ENCODE peak calls at places on chromosomes 6 and 20, in six cellular contexts. One of them, this sample, is unnamed.

GRCh38 chr6:65776332-65776731 is 69.3 kb upstream of the EYS start:
- DNase-seq in activated CD8-positive, alpha-beta memory T cell treated with anti-CD3 and anti-CD28 coated beads for 24 hours: no peak
- DNase-seq in Kasumi-1: no peak
- DNase-seq in head of caudate nucleus: no peak
- DNase-seq in AG04450: no peak
- DNase-seq in KBM-7: no peak
- DNase-seq in this sample: no peak

GRCh38 chr6:27517928-27518787 is 45.3 kb upstream of the ZNF184 start:
- DNase-seq in activated CD8-positive, alpha-beta memory T cell treated with anti-CD3 and anti-CD28 coated beads for 24 hours: no peak
- DNase-seq in Kasumi-1: peak; percentile 61
- DNase-seq in head of caudate nucleus: no peak
- DNase-seq in AG04450: no peak
- DNase-seq in KBM-7: no peak
- DNase-seq in this sample: no peak

GRCh38 chr6:158703840-158704822 is 54.3 kb downstream of the SYTL3 start:
- DNase-seq in activated CD8-positive, alpha-beta memory T cell treated with anti-CD3 and anti-CD28 coated beads for 24 hours: peak; percentile 94
- DNase-seq in Kasumi-1: peak; percentile 61
- DNase-seq in head of caudate nucleus: peak; percentile 89
- DNase-seq in AG04450: no peak
- DNase-seq in KBM-7: peak; percentile 87
- DNase-seq in this sample: peak; percentile 65

GRCh38 chr6:36312854-36313627 is 23.6 kb downstream of the BNIP5 start:
- DNase-seq in activated CD8-positive, alpha-beta memory T cell treated with anti-CD3 and anti-CD28 coated beads for 24 hours: no peak
- DNase-seq in Kasumi-1: peak; percentile 69
- DNase-seq in head of caudate nucleus: no peak
- DNase-seq in AG04450: no peak
- DNase-seq in KBM-7: peak; percentile 59
- DNase-seq in this sample: no peak

GRCh38 chr6:136566851-136567250 is 16.6 kb upstream of the MAP7 start:
- DNase-seq in activated CD8-positive, alpha-beta memory T cell treated with anti-CD3 and anti-CD28 coated beads for 24 hours: no peak
- DNase-seq in Kasumi-1: peak; percentile 43
- DNase-seq in head of caudate nucleus: no peak
- DNase-seq in AG04450: no peak
- DNase-seq in KBM-7: peak; percentile 84
- DNase-seq in this sample: no peak

GRCh38 chr20:35644806-35645205 is 19.9 kb downstream of the CPNE1 start:
- DNase-seq in activated CD8-positive, alpha-beta memory T cell treated with anti-CD3 and anti-CD28 coated beads for 24 hours: no peak
- DNase-seq in Kasumi-1: no peak
- DNase-seq in head of caudate nucleus: no peak
- DNase-seq in AG04450: no peak
- DNase-seq in KBM-7: no peak
- DNase-seq in this sample: no peak

GRCh38 chr20:50713677-50714101 is 17.7 kb upstream of the PARD6B start:
- DNase-seq in activated CD8-positive, alpha-beta memory T cell treated with anti-CD3 and anti-CD28 coated beads for 24 hours: no peak
- DNase-seq in Kasumi-1: no peak
- DNase-seq in head of caudate nucleus: peak; percentile 36
- DNase-seq in AG04450: no peak
- DNase-seq in KBM-7: peak; percentile 15
- DNase-seq in this sample: no peak

GRCh38 chr6:15132854-15133670 is 112.8 kb upstream of the JARID2 start:
- DNase-seq in activated CD8-positive, alpha-beta memory T cell treated with anti-CD3 and anti-CD28 coated beads for 24 hours: no peak
- DNase-seq in Kasumi-1: no peak
- DNase-seq in head of caudate nucleus: no peak
- DNase-seq in AG04450: peak; percentile 27
- DNase-seq in KBM-7: no peak
- DNase-seq in this sample: no peak

GRCh38 chr6:142380626-142381025 is 78.8 kb downstream of the ADGRG6 start:
- DNase-seq in activated CD8-positive, alpha-beta memory T cell treated with anti-CD3 and anti-CD28 coated beads for 24 hours: no peak
- DNase-seq in Kasumi-1: peak; percentile 5
- DNase-seq in head of caudate nucleus: no peak
- DNase-seq in AG04450: no peak
- DNase-seq in KBM-7: no peak
- DNase-seq in this sample: no peak

GRCh38 chr20:43838703-43839060 is 76.0 kb upstream of the TOX2 start:
- DNase-seq in activated CD8-positive, alpha-beta memory T cell treated with anti-CD3 and anti-CD28 coated beads for 24 hours: no peak
- DNase-seq in Kasumi-1: no peak
- DNase-seq in head of caudate nucleus: no peak
- DNase-seq in AG04450: no peak
- DNase-seq in KBM-7: no peak
- DNase-seq in this sample: no peak

GRCh38 chr6:166251196-166251595 is 57.0 kb downstream of the PRR18 start:
- DNase-seq in activated CD8-positive, alpha-beta memory T cell treated with anti-CD3 and anti-CD28 coated beads for 24 hours: no peak
- DNase-seq in Kasumi-1: no peak
- DNase-seq in head of caudate nucleus: no peak
- DNase-seq in AG04450: no peak
- DNase-seq in KBM-7: peak; percentile 29
- DNase-seq in this sample: no peak

GRCh38 chr6:127249619-127250018 is 17.0 kb upstream of the RNF146 start:
- DNase-seq in activated CD8-positive, alpha-beta memory T cell treated with anti-CD3 and anti-CD28 coated beads for 24 hours: no peak
- DNase-seq in Kasumi-1: no peak
- DNase-seq in head of caudate nucleus: no peak
- DNase-seq in AG04450: no peak
- DNase-seq in KBM-7: no peak
- DNase-seq in this sample: no peak

GRCh38 chr6:14621518-14621917 is 503.9 kb downstream of the CD83 start:
- DNase-seq in activated CD8-positive, alpha-beta memory T cell treated with anti-CD3 and anti-CD28 coated beads for 24 hours: no peak
- DNase-seq in Kasumi-1: no peak
- DNase-seq in head of caudate nucleus: no peak
- DNase-seq in AG04450: no peak
- DNase-seq in KBM-7: no peak
- DNase-seq in this sample: no peak

GRCh38 chr20:24497851-24498250 is 28.4 kb downstream of the SYNDIG1 start:
- DNase-seq in activated CD8-positive, alpha-beta memory T cell treated with anti-CD3 and anti-CD28 coated beads for 24 hours: no peak
- DNase-seq in Kasumi-1: no peak
- DNase-seq in head of caudate nucleus: no peak
- DNase-seq in AG04450: no peak
- DNase-seq in KBM-7: no peak
- DNase-seq in this sample: no peak

GRCh38 chr6:108114861-108115597 is 40.5 kb upstream of the OSTM1 start:
- DNase-seq in activated CD8-positive, alpha-beta memory T cell treated with anti-CD3 and anti-CD28 coated beads for 24 hours: peak; percentile 78
- DNase-seq in Kasumi-1: peak; percentile 67
- DNase-seq in head of caudate nucleus: peak; percentile 50
- DNase-seq in AG04450: peak; percentile 8
- DNase-seq in KBM-7: no peak
- DNase-seq in this sample: no peak

GRCh38 chr20:36585410-36586125 is 12.2 kb downstream of the TGIF2 start:
- DNase-seq in activated CD8-positive, alpha-beta memory T cell treated with anti-CD3 and anti-CD28 coated beads for 24 hours: no peak
- DNase-seq in Kasumi-1: no peak
- DNase-seq in head of caudate nucleus: no peak
- DNase-seq in AG04450: no peak
- DNase-seq in KBM-7: no peak
- DNase-seq in this sample: no peak

This sample was measured in central memory CD8-positive, alpha-beta T cell.